ENCODE peak calls at places on chromosomes 12 and 14, in eight cellular contexts. One of them, this sample, is unnamed.

GRCh38 chr14:78243187-78243586 is 73.0 kb downstream of the NRXN3 start:
- DNase-seq in ascending aorta: no peak
- DNase-seq in AG04450: no peak
- DNase-seq in colonic mucosa: no peak
- DNase-seq in GM23338: no peak
- DNase-seq in glutamatergic neuron: no peak
- DNase-seq in tibial artery: no peak
- DNase-seq in fibroblast of pulmonary artery: no peak
- DNase-seq in this sample: no peak

GRCh38 chr14:97930191-97930590 is 1133.0 kb downstream of the VRK1 start:
- DNase-seq in ascending aorta: no peak
- DNase-seq in AG04450: no peak
- DNase-seq in colonic mucosa: no peak
- DNase-seq in GM23338: no peak
- DNase-seq in glutamatergic neuron: no peak
- DNase-seq in tibial artery: no peak
- DNase-seq in fibroblast of pulmonary artery: no peak
- DNase-seq in this sample: peak

GRCh38 chr14:103398427-103399195 is 13.4 kb downstream of the MARK3 start:
- DNase-seq in ascending aorta: no peak
- DNase-seq in AG04450: no peak
- DNase-seq in colonic mucosa: no peak
- DNase-seq in GM23338: no peak
- DNase-seq in glutamatergic neuron: no peak
- DNase-seq in tibial artery: no peak
- DNase-seq in fibroblast of pulmonary artery: peak
- DNase-seq in this sample: no peak

GRCh38 chr14:81406863-81407262 is 6.7 kb upstream of the STON2 start:
- DNase-seq in ascending aorta: no peak
- DNase-seq in AG04450: no peak
- DNase-seq in colonic mucosa: no peak
- DNase-seq in GM23338: no peak
- DNase-seq in glutamatergic neuron: no peak
- DNase-seq in tibial artery: peak
- DNase-seq in fibroblast of pulmonary artery: peak
- DNase-seq in this sample: no peak

GRCh38 chr12:92769124-92769901 is 66.5 kb downstream of the PLEKHG7 start:
- DNase-seq in ascending aorta: no peak
- DNase-seq in AG04450: no peak
- DNase-seq in colonic mucosa: no peak
- DNase-seq in GM23338: no peak
- DNase-seq in glutamatergic neuron: no peak
- DNase-seq in tibial artery: no peak
- DNase-seq in fibroblast of pulmonary artery: peak
- DNase-seq in this sample: no peak

GRCh38 chr14:71594828-71595227 is 337.4 kb upstream of the RGS6 start:
- DNase-seq in ascending aorta: no peak
- DNase-seq in AG04450: no peak
- DNase-seq in colonic mucosa: no peak
- DNase-seq in GM23338: no peak
- DNase-seq in glutamatergic neuron: no peak
- DNase-seq in tibial artery: no peak
- DNase-seq in fibroblast of pulmonary artery: no peak
- DNase-seq in this sample: no peak

GRCh38 chr14:33851931-33852330 is 98.9 kb downstream of the EGLN3 start:
- DNase-seq in ascending aorta: no peak
- DNase-seq in AG04450: no peak
- DNase-seq in colonic mucosa: no peak
- DNase-seq in GM23338: peak
- DNase-seq in glutamatergic neuron: no peak
- DNase-seq in tibial artery: no peak
- DNase-seq in fibroblast of pulmonary artery: no peak
- DNase-seq in this sample: no peak

GRCh38 chr12:96241484-96242256 is 47.5 kb downstream of the ELK3 start:
- DNase-seq in ascending aorta: no peak
- DNase-seq in AG04450: no peak
- DNase-seq in colonic mucosa: peak
- DNase-seq in GM23338: peak
- DNase-seq in glutamatergic neuron: no peak
- DNase-seq in tibial artery: no peak
- DNase-seq in fibroblast of pulmonary artery: peak
- DNase-seq in this sample: no peak

GRCh38 chr14:91241848-91242247 is 2.7 kb downstream of the GPR68 start:
- DNase-seq in ascending aorta: no peak
- DNase-seq in AG04450: no peak
- DNase-seq in colonic mucosa: no peak
- DNase-seq in GM23338: no peak
- DNase-seq in glutamatergic neuron: no peak
- DNase-seq in tibial artery: no peak
- DNase-seq in fibroblast of pulmonary artery: no peak
- DNase-seq in this sample: no peak

GRCh38 chr14:54515670-54516069 is 6.0 kb downstream of the CGRRF1 start:
- DNase-seq in ascending aorta: no peak
- DNase-seq in AG04450: no peak
- DNase-seq in colonic mucosa: no peak
- DNase-seq in GM23338: no peak
- DNase-seq in glutamatergic neuron: no peak
- DNase-seq in tibial artery: no peak
- DNase-seq in fibroblast of pulmonary artery: no peak
- DNase-seq in this sample: no peak

GRCh38 chr14:54512393-54512792 is 2.7 kb downstream of the CGRRF1 start:
- DNase-seq in ascending aorta: no peak
- DNase-seq in AG04450: no peak
- DNase-seq in colonic mucosa: no peak
- DNase-seq in GM23338: no peak
- DNase-seq in glutamatergic neuron: no peak
- DNase-seq in tibial artery: no peak
- DNase-seq in fibroblast of pulmonary artery: no peak
- DNase-seq in this sample: no peak

DNA sequence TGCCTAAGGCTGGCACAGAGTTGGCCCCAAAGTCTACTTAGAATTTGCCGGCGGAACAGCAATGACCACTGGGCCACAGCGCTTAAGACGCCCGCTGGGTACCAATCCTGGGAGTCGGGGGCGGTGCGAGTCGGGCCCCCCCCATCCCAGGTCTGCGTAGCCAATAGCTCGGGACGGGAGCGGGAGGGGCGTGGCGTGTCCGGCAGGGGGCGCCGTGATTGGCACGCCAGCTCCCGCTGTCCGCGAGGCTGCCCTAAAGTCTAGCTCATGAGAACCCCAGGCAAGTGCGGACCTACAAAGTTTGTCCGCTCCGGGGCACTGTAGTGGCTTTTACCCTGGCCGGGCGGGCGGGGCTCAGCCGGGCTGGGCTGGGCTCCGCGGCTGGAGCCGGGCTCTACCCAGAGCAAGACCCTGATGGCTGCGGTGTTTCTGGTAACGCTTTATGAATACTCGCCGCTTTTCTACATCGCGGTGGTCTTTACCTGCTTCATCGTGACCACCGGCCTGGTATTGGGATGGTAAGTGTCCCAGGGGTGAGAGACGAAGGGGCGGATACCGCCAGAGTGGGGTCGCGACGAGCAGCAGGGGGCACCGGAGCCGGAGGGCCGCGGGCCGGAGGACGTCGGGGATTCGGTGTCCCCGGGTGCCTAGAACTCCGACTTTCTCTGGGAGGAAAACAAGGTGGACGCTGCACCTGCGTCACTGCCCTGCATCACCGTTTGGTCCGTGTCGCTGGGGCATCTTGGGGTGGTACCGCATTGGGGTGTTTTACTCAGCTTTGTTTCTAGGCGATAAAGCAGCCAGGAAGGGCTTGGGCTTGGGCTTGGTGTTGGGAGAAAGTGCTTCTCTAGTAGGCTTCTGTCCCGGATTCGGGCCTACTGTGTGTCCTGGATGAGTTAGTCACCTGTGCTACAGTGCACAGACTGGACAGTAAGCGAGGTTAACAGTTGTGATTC is at the start of gene CGRRF1:
- DNase-seq in ascending aorta: peak
- DNase-seq in AG04450: peak
- DNase-seq in colonic mucosa: peak
- DNase-seq in GM23338: peak
- DNase-seq in glutamatergic neuron: peak
- DNase-seq in tibial artery: peak
- DNase-seq in fibroblast of pulmonary artery: peak
- DNase-seq in this sample: peak
- TF ChIP-seq CTCF in ascending aorta: peak
- TF ChIP-seq CTCF in AG04450: peak
- TF ChIP-seq CTCF in colonic mucosa: peak
- TF ChIP-seq CTCF in GM23338: no peak
- TF ChIP-seq CTCF in glutamatergic neuron: peak
- TF ChIP-seq CTCF in tibial artery: peak
- TF ChIP-seq CTCF in fibroblast of pulmonary artery: no peak
- TF ChIP-seq CTCF in this sample: peak

GRCh38 chr12:51941669-51942455 is 9.6 kb upstream of the ACVR1B start:
- DNase-seq in ascending aorta: no peak
- DNase-seq in AG04450: no peak
- DNase-seq in colonic mucosa: no peak
- DNase-seq in GM23338: no peak
- DNase-seq in glutamatergic neuron: no peak
- DNase-seq in tibial artery: no peak
- DNase-seq in fibroblast of pulmonary artery: no peak
- DNase-seq in this sample: no peak

GRCh38 chr12:51941011-51941561 is 10.4 kb upstream of the ACVR1B start:
- DNase-seq in ascending aorta: no peak
- DNase-seq in AG04450: peak
- DNase-seq in colonic mucosa: no peak
- DNase-seq in GM23338: peak
- DNase-seq in glutamatergic neuron: peak
- DNase-seq in tibial artery: no peak
- DNase-seq in fibroblast of pulmonary artery: peak
- DNase-seq in this sample: peak

GRCh38 chr12:51938744-51939143 is 12.8 kb upstream of the ACVR1B start:
- DNase-seq in ascending aorta: no peak
- DNase-seq in AG04450: no peak
- DNase-seq in colonic mucosa: no peak
- DNase-seq in GM23338: no peak
- DNase-seq in glutamatergic neuron: no peak
- DNase-seq in tibial artery: no peak
- DNase-seq in fibroblast of pulmonary artery: no peak
- DNase-seq in this sample: no peak

GRCh38 chr12:51934080-51934479 is 17.4 kb upstream of the ACVR1B start:
- DNase-seq in ascending aorta: no peak
- DNase-seq in AG04450: no peak
- DNase-seq in colonic mucosa: no peak
- DNase-seq in GM23338: no peak
- DNase-seq in glutamatergic neuron: no peak
- DNase-seq in tibial artery: peak
- DNase-seq in fibroblast of pulmonary artery: no peak
- DNase-seq in this sample: no peak

DNA sequence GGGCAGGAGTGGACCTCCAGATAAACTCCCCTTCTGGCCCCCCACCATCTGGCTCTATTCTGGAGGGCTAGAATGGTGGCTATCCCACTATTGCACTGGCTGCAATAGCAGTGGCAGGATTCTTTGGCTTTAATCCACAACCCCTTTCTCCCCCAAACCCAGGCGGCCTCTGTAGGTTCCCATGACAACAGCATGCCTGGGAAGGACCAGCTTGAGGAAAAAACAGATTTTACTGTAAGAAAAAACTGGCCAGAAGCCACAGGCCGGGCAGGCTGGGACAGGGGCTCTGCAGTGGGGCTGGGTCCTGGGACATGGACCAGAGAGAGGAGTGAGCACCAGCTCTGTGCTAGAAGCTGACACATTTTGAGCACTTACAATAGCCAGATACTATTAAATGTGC is 13.6 kb upstream of the ACVR1B start:
- DNase-seq in ascending aorta: no peak
- DNase-seq in AG04450: no peak
- DNase-seq in colonic mucosa: no peak
- DNase-seq in GM23338: no peak
- DNase-seq in glutamatergic neuron: no peak
- DNase-seq in tibial artery: no peak
- DNase-seq in fibroblast of pulmonary artery: no peak
- DNase-seq in this sample: no peak
- TF ChIP-seq CTCF in ascending aorta: no peak
- TF ChIP-seq CTCF in AG04450: no peak
- TF ChIP-seq CTCF in colonic mucosa: no peak
- TF ChIP-seq CTCF in GM23338: no peak
- TF ChIP-seq CTCF in glutamatergic neuron: no peak
- TF ChIP-seq CTCF in tibial artery: no peak
- TF ChIP-seq CTCF in fibroblast of pulmonary artery: no peak
- TF ChIP-seq CTCF in this sample: no peak

DNA sequence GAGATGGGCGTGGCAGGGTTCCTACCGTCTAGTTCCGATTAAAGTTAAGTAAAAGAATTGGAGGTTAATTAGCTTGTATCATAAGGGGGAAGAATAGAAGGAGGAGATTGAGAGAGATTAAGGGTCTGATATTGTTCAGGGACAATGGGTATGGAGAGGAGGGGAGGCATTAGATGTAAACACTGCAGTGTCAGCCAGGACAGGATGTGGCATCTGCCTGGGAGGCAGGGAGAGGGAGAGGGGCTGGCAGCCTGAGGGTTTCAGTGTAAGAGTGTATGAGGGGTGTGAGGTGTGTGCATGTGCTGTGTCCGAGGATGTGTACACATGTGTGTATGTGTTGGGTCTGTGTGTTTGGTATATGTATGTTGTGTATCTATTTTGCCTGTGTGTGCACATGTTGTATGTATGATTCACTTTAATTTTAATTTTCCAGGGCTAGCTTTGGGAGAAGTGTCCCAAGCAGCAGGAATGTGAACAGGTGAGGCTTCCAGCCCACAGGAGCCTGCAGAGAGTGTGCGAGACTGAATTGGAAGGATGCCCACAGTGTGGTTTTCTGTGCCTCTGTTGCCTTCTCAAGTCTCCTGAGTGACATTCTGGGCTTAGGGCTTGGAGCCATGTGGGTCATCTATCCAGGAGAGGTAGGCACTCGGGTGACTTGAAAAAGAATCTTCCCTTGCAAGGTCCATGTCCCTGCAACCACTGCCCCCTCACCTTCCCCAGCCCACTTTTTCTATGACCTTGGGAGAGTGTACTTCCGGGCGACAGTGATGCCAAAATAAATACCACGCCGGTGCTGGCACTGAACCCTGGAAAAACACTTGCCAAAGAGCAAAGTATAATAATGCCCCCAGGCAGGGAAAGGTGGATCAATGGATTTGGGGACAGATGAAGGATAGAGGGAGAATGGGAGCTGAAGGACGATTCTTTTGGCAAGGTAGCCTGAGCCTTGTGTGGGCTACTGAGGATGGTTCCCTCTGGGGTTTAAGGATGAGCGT is 36.8 kb upstream of the DCD start:
- DNase-seq in ascending aorta: no peak
- DNase-seq in AG04450: no peak
- DNase-seq in colonic mucosa: no peak
- DNase-seq in GM23338: peak
- DNase-seq in glutamatergic neuron: no peak
- DNase-seq in tibial artery: no peak
- DNase-seq in fibroblast of pulmonary artery: no peak
- DNase-seq in this sample: no peak
- TF ChIP-seq CTCF in ascending aorta: no peak
- TF ChIP-seq CTCF in AG04450: no peak
- TF ChIP-seq CTCF in colonic mucosa: no peak
- TF ChIP-seq CTCF in GM23338: no peak
- TF ChIP-seq CTCF in glutamatergic neuron: no peak
- TF ChIP-seq CTCF in tibial artery: no peak
- TF ChIP-seq CTCF in fibroblast of pulmonary artery: no peak
- TF ChIP-seq CTCF in this sample: no peak

DNA sequence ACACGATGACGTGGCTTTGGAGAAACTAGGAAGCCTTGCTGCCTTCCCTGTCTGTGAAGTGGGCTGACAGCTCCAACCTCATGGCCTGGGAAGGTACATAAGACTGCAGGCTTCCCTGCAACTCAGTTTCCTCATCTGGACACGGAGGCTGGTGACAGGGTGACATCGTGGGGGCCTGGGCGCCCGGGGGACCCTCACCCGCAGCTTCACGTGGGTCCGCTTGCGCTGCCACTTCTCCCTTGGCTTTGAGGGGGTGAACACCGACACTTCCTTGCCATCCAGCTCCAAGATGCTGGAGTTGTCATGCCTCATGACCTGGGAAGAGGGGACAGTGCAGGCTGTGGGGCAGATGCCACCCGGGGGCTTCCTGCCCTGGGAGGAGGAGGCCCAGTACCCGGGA is 7.6 kb downstream of the ARL6IP4 start:
- DNase-seq in ascending aorta: no peak
- DNase-seq in AG04450: no peak
- DNase-seq in colonic mucosa: no peak
- DNase-seq in GM23338: no peak
- DNase-seq in glutamatergic neuron: no peak
- DNase-seq in tibial artery: no peak
- DNase-seq in fibroblast of pulmonary artery: no peak
- DNase-seq in this sample: no peak
- TF ChIP-seq CTCF in ascending aorta: no peak
- TF ChIP-seq CTCF in AG04450: no peak
- TF ChIP-seq CTCF in colonic mucosa: no peak
- TF ChIP-seq CTCF in GM23338: no peak
- TF ChIP-seq CTCF in glutamatergic neuron: no peak
- TF ChIP-seq CTCF in tibial artery: no peak
- TF ChIP-seq CTCF in fibroblast of pulmonary artery: no peak
- TF ChIP-seq CTCF in this sample: no peak

This sample was measured in A673.